ENCODE peak calls at places on chromosomes 16 and 17, in eight cellular contexts. V is PC-9, R is left lung, N is gastrocnemius medialis, L is colonic mucosa, Y is right lobe of liver, D is natural killer cell, F is fibroblast of pulmonary artery. M is an unnamed sample.
A peak's percentile ranks its signal among the peaks of the same experiment; 100 is the strongest.

GRCh38 chr16:55081622-55082593 is 151.2 kb downstream of the IRX5 start:
- DNase-seq in D (no peak), R (no peak), F (no peak), N (no peak), Y (peak; percentile 82), L (no peak), V (no peak), M (no peak)

GRCh38 chr17:78951967-78952551 is 26.9 kb upstream of the TIMP2 start:
- DNase-seq in F (peak; percentile 29), R (no peak), L (no peak), D (no peak), Y (no peak), V (no peak), N (no peak), M (peak; percentile 31)

GRCh38 chr17:1627987-1628855 is at the start of gene SLC43A2:
- DNase-seq in L (peak; percentile 89), F (peak; percentile 80), N (peak; percentile 75), D (peak; percentile 81), Y (peak; percentile 81), R (peak; percentile 88), V (peak; percentile 72), M (peak; percentile 75)

GRCh38 chr17:15945493-15946209 is 721 bp downstream of the ADORA2B start:
- DNase-seq in D (no peak), N (no peak), F (no peak), Y (no peak), V (no peak), L (peak; percentile 46), R (no peak), M (no peak)

GRCh38 chr17:27888945-27889344 is 4.2 kb downstream of the LYRM9 start:
- DNase-seq in D (no peak), Y (no peak), R (peak; percentile 38), N (no peak), L (no peak), V (peak; percentile 77), F (peak; percentile 11), M (no peak)

GRCh38 chr16:50303605-50304466 is 37.5 kb downstream of the ADCY7 start:
- DNase-seq in N (peak; percentile 8), R (peak; percentile 57), L (no peak), F (peak; percentile 50), Y (peak; percentile 37), D (peak; percentile 10), V (no peak), M (no peak)

GRCh38 chr16:20763461-20764232 is at the start of gene ACSM3:
- DNase-seq in R (peak; percentile 81), Y (peak; percentile 86), D (peak; percentile 47), N (peak; percentile 22), L (peak; percentile 92), V (peak; percentile 60), F (peak; percentile 82), M (peak; percentile 61)

GRCh38 chr16:85718682-85719081 is 29.9 kb upstream of the GINS2 start:
- DNase-seq in V (no peak), D (no peak), Y (no peak), N (no peak), R (no peak), L (peak; percentile 40), F (no peak), M (no peak)

GRCh38 chr17:81337449-81337848 is 42.3 kb upstream of the SLC38A10 start:
- DNase-seq in N (peak; percentile 61), Y (peak; percentile 73), V (no peak), L (peak; percentile 80), F (no peak), R (peak; percentile 80), D (no peak), M (no peak)

GRCh38 chr17:35257080-35257701 is 14.3 kb downstream of the SLFN5 start:
- DNase-seq in D (no peak), L (peak; percentile 74), F (peak; percentile 78), V (peak; percentile 86), Y (peak; percentile 61), N (no peak), R (no peak), M (no peak)

GRCh38 chr17:34163681-34164080 is 91.4 kb upstream of the CCL2 start:
- DNase-seq in Y (no peak), V (no peak), N (no peak), L (no peak), R (no peak), D (no peak), F (peak; percentile 29), M (no peak)

GRCh38 chr17:39634384-39634871 is 2.5 kb upstream of the STARD3 start:
- DNase-seq in V (no peak), D (no peak), R (no peak), F (peak; percentile 62), Y (no peak), L (no peak), N (no peak), M (no peak)

DNA sequence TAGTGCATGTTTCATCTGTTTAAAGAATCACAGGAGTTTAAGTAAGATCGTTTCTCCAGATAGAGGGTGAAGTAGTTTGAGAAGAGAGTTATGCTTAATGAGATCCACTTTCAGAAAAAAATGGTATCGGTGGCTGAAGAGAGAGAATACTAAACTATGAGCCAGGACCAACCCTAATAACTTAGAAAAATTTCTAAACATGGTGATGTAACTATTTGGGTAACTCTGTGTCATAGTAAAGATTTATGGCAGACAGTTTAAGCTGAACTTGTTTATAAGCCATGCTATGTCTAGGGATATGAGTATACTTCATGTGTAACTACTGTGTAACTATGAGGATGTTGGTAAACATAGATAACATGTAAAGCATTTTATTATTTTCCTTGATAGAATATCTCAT is 489.5 kb downstream of the KCNJ2 start:
- DNase-seq in Y (no peak), V (no peak), R (no peak), F (no peak), L (no peak), D (no peak), N (no peak), M (no peak)
- TF ChIP-seq CTCF in Y (no peak), V (no peak), R (no peak), F (no peak), L (no peak), D (no peak), N (no peak), M (no peak)

DNA sequence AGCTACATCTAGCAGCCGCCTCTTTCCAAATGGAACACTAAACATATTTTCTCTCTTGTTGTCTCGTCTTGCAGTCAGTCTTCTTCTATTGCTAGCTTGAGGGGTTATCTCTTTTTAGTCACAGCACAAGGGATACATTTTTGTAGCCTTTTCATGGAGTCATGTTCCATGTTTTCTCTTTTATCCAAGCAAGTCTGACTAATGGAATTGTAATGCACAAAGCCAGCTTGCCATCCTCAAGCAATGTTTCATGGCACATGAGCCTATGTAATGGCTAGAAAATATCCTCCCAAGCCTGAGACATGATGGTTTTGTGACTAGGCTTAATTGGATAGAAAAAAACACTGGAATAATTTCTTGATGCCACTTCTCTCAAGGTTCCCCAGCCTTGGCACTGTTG is 414.6 kb upstream of the GOT2 start:
- DNase-seq in V (no peak), Y (no peak), N (no peak), L (no peak), R (no peak), F (no peak), D (no peak), M (no peak)
- TF ChIP-seq CTCF in V (no peak), Y (no peak), N (no peak), L (no peak), R (no peak), F (no peak), D (no peak), M (no peak)

GRCh38 chr17:14712471-14713075 is 411.7 kb downstream of the HS3ST3B1 start:
- DNase-seq in N (no peak), F (peak; percentile 1), L (no peak), V (no peak), D (no peak), R (no peak), Y (no peak), M (no peak)
- TF ChIP-seq CTCF in N (no peak), F (no peak), L (no peak), V (no peak), D (no peak), R (no peak), Y (no peak), M (no peak)

GRCh38 chr17:51860934-51861561 is 297.5 kb downstream of the CA10 start:
- DNase-seq in D (no peak), Y (peak; percentile 50), V (no peak), F (peak; percentile 16), R (no peak), N (no peak), L (peak; percentile 72), M (peak; percentile 42)
- TF ChIP-seq CTCF in D (no peak), Y (peak; percentile 63), V (peak; percentile 61), F (peak; percentile 47), R (peak; percentile 42), N (peak; percentile 17), L (peak; percentile 59), M (peak; percentile 81)

DNA sequence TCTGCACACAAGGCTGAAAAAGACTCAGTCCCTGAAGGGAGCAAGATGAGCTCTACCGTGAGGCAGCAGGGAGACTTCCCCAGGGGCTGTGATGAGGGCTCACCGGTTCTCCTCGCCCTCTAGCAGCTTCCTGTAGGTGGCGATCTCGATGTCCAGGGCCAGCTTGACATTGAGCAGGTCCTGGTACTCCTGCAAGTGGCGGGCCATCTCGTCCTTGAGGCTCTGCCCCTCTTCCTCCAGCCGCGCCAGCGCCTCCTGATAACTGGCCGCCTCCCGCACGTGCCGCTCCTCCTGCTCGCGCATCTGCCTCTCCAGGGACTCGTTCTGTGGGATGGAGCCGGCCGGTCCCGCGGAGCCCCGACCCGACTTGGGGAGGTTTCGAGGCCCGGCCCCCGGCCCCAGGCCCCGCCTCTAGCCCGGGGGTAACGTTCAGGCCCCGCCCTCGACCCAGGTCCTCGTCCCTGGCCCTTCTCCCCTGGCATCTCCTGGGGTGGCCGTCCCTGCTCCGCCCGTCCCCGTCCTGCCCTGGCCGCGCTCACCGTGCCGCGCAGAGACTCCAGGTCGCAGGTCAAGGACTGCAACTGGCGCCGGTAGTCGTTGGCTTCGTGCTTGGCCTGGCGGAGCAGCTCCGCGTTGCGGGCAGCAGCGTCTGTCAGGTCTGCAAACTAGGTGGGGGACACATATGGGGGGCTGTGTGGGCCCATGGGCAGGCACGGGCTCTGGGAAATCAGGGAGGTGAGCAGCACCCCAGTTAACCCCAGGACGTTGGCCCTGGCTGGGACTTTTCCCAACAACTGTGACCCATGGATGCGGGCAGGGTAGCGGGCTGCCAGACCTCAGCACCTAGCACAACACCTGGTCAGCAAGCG is 3.9 kb downstream of the GFAP start:
- DNase-seq in L (peak; percentile 74), V (no peak), Y (peak; percentile 82), R (peak; percentile 68), F (peak; percentile 48), D (peak; percentile 43), N (peak; percentile 36), M (peak; percentile 58)
- TF ChIP-seq CTCF in L (peak; percentile 34), V (peak; percentile 45), Y (peak; percentile 66), R (peak; percentile 40), F (peak; percentile 49), D (peak; percentile 40), N (peak; percentile 16), M (peak; percentile 71)

GRCh38 chr16:17206712-17207111 is 264.0 kb downstream of the XYLT1 start:
- DNase-seq in L (no peak), D (no peak), N (no peak), Y (no peak), F (no peak), V (no peak), R (no peak), M (no peak)

GRCh38 chr16:17213974-17214373 is 256.8 kb downstream of the XYLT1 start:
- DNase-seq in V (no peak), R (no peak), D (no peak), L (no peak), N (no peak), Y (no peak), F (no peak), M (no peak)

GRCh38 chr16:17215306-17215705 is 255.5 kb downstream of the XYLT1 start:
- DNase-seq in Y (no peak), R (no peak), V (no peak), D (no peak), L (no peak), F (no peak), N (no peak), M (no peak)

GRCh38 chr16:17213025-17213424 is 257.7 kb downstream of the XYLT1 start:
- DNase-seq in D (no peak), R (no peak), V (no peak), L (no peak), Y (no peak), F (no peak), N (no peak), M (no peak)

GRCh38 chr16:17211797-17212196 is 259.0 kb downstream of the XYLT1 start:
- DNase-seq in Y (no peak), R (no peak), L (no peak), F (no peak), N (no peak), D (no peak), V (no peak), M (no peak)
- TF ChIP-seq CTCF in Y (peak; percentile 8), R (no peak), L (no peak), F (no peak), N (no peak), D (peak; percentile 18), V (peak; percentile 17), M (peak; percentile 48)